ENCODE peak calls at places on chromosomes 11 and 22, in five cellular contexts. U is kidney epithelial cell, V is BJ, J is endothelial cell of umbilical vein, P is type B pancreatic cell. S is an unnamed sample.

GRCh38 chr22:29331213-29331612 is 15.7 kb upstream of the RASL10A start:
- DNase-seq in U (no peak), V (no peak), J (no peak), P (no peak), S (no peak)

GRCh38 chr11:125036933-125037332 is 26.2 kb upstream of the SLC37A2 start:
- DNase-seq in U (peak), V (peak), J (peak), P (no peak), S (no peak)

GRCh38 chr11:70796601-70797000 is 398.3 kb downstream of the CTTN start:
- DNase-seq in U (no peak), V (no peak), J (no peak), P (no peak), S (no peak)

GRCh38 chr11:17511571-17511970 is 32.6 kb downstream of the USH1C start:
- DNase-seq in U (no peak), V (no peak), J (no peak), P (no peak), S (no peak)

GRCh38 chr11:130580372-130580771 is 131.9 kb downstream of the ADAMTS15 start:
- DNase-seq in U (peak), V (peak), J (peak), P (no peak), S (no peak)

GRCh38 chr11:2816941-2817421 is 68.6 kb downstream of the CDKN1C start:
- DNase-seq in U (no peak), V (peak), J (no peak), P (no peak), S (peak)

GRCh38 chr11:5689551-5689983 is at the start of gene TRIM22:
- DNase-seq in U (peak), V (peak), J (peak), P (no peak), S (no peak)

GRCh38 chr11:118202599-118203422 is 22.0 kb downstream of the JAML start:
- DNase-seq in U (no peak), V (no peak), J (no peak), P (no peak), S (no peak)

GRCh38 chr11:76772100-76772782 is 10.9 kb upstream of the TSKU start:
- DNase-seq in U (no peak), V (no peak), J (peak), P (no peak), S (no peak)

GRCh38 chr11:30596832-30597231 is 10.7 kb upstream of the MPPED2 start:
- DNase-seq in U (no peak), V (no peak), J (no peak), P (no peak), S (no peak)

GRCh38 chr11:90222459-90223247 is at the start of gene CHORDC1:
- DNase-seq in U (peak), V (peak), J (peak), P (peak), S (peak)

GRCh38 chr11:129815596-129816461 is at the start of gene TMEM45B:
- DNase-seq in U (no peak), V (no peak), J (no peak), P (no peak), S (no peak)

GRCh38 chr22:46262449-46263207 is 515 bp downstream of the PKDREJ start:
- DNase-seq in U (no peak), V (no peak), J (peak), P (no peak), S (no peak)

GRCh38 chr11:31477528-31478255 is 31.7 kb downstream of the IMMP1L start:
- DNase-seq in U (no peak), V (no peak), J (no peak), P (no peak), S (no peak)

GRCh38 chr22:46058591-46059519 is 81.9 kb upstream of the WNT7B start:
- DNase-seq in U (no peak), V (no peak), J (no peak), P (peak), S (no peak)

GRCh38 chr11:72629266-72629665 is 45.0 kb downstream of the PDE2A start:
- DNase-seq in U (no peak), V (no peak), J (no peak), P (no peak), S (no peak)

GRCh38 chr11:78821371-78822306 is 247.0 kb upstream of the NARS2 start:
- DNase-seq in U (no peak), V (no peak), J (no peak), P (no peak), S (no peak)

GRCh38 chr22:19213496-19214473 is 35.2 kb upstream of the SLC25A1 start:
- DNase-seq in U (no peak), V (no peak), J (no peak), P (no peak), S (peak)

DNA sequence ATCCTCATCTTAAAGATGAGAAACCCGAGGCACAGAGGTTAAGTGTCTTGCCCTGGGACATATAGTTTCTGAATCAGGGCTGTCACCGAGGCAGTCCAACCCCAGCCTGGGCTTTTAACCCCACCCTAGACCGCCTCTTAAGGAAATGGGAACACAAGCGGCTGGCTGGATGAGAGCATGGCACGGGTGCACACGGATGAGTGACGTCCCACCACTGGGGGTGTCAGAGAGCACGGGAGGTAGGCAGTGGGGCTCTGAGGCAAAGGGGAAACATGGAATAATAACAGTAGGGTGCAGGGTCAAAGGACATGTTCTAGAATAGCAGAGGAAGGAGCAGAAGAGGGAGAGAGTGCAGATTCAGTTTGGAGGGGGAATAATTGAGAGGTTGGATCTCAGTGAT is 22.3 kb downstream of the PPFIBP2 start:
- DNase-seq in U (no peak), V (no peak), J (no peak), P (no peak), S (no peak)
- TF ChIP-seq CTCF in U (peak), V (no peak), J (peak), P (peak), S (peak)

GRCh38 chr22:22408731-22409696 is 99.5 kb downstream of the ZNF280B start:
- DNase-seq in U (no peak), V (no peak), J (no peak), P (no peak), S (no peak)
- TF ChIP-seq CTCF in U (peak), V (peak), J (no peak), P (peak), S (peak)

DNA sequence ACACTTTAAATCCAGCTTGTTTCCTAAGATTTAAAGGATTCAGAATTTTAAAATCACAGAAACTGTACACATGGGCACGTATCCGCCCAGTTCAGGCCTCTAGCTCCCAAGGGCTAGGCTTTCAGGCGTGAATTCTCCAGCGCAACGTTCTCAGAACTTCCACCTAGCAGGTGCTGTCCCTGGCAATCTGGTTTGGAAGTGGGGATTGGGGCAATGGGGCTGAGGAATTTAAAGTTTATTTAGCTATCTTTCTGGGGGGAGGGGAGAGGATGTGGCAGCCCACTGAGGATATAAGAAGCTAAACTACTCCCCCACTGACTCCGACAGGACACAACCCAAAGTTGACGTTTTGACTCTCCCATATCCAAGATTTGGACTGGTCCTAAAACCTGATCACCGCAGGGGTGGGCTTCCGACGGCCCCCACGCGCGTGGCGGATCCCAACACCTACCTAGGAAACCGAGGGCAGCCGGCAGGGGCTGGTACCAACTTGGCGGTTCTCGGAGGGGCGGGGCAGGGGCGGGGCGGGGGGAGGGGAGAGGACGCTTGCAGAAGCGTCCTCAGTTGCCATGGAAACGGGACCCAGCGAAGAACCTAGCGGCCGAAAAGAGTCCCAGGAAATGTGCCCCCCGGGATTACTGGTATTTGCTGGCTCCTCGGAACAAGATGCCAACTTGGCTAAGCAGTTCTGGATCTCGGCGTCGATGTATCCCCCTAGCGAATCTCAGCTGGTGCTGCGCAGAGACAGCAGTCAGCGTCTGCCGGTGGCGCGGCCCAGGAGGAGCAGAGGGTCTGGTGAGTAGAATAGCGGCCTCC is at the start of gene HOATZ:
- DNase-seq in U (no peak), V (no peak), J (no peak), P (peak), S (no peak)
- TF ChIP-seq CTCF in U (peak), V (peak), J (no peak), P (peak), S (peak)

GRCh38 chr11:55707029-55707428 is 45.0 kb downstream of the OR4C6 start:
- DNase-seq in U (no peak), V (no peak), J (peak), P (no peak), S (no peak)
- TF ChIP-seq CTCF in U (peak), V (peak), J (peak), P (peak), S (peak)

DNA sequence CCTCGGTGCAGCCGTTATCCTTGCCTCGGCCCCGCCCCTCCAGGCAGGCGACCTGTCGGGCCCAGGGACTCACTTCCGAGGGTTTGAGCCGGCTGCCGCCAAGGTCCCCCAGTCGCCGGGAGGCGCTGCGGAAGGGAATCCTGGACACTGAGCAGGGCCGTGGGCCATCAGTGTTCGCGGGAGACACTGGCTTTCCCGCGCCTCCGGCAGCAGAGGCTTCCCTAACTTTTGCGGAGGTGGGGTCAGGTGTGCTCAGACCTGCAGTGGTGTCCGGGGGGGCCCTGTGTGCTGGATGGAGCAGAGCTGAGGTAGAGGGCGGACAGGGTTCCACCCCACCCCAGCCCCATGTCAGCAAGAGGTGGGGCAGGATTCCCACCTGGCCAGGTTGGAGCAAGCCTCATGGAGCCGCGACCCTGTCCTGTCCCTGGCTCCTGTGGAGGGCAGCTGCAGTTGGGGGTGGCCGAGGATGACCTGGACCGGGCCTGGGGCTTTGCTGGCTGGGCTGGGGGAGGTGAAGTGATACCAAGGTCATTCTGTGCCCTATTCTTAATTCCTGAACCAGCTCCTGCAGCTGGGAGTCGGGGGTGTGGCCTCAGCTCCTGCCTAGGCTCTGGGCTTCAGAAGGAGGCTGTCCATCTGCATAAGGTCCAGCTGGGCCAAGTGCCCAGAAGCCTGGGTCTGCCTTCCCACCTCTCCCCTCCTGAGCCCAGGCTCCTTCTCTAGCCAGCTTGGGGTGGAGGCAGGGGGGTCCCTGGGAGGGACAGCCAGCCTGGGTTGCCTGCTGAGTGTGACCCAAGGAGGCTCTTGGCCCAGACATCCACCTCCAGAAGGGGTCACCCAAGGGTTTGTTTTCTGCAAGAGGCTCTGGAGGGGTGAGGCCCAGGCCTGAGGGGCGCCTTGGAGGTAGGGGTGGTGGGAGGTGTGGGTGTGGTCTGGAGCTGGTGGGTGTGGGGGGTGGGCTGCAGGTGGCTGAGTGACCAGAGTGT is 8.4 kb downstream of the TSPAN4 start:
- DNase-seq in U (no peak), V (no peak), J (no peak), P (no peak), S (no peak)
- TF ChIP-seq CTCF in U (peak), V (peak), J (no peak), P (peak), S (peak)

GRCh38 chr11:63210111-63210510 is 33.3 kb downstream of the SLC22A25 start:
- DNase-seq in U (no peak), V (no peak), J (peak), P (no peak), S (no peak)

DNA sequence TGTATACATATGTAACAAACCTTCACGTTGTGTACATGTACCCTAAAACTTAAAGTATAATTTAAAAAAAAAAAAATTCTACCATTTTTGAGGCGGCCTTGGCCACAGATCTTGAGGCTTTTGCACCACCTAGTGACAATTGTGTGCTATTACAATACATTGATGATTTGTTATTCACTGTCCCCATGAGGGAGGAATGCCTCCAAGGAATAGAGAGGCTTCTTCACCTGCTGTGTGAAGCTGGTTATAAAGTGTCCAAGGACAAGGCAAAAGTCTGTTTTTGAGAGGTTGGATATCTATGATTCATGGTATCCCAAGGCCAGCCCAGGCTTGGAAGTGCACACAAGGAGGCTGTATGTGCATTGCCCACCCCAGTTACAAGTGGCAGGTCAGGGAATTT is 30.7 kb downstream of the SLC22A25 start:
- DNase-seq in U (no peak), V (no peak), J (peak), P (no peak), S (no peak)
- TF ChIP-seq CTCF in U (peak), V (peak), J (peak), P (peak), S (peak)

S was measured in chondrocyte.